ENCODE peak calls at places on chromosome 2, in six cellular contexts. E, F, U, I, R and K are unnamed samples.

GRCh38 chr2:70647873-70648481 is 94.4 kb upstream of the TGFA start:
- DNase-seq in I (peak), U (peak), R (peak), F (peak), E (peak), K (peak)

GRCh38 chr2:129253461-129253812 is 726.0 kb upstream of the RAB6C start:
- DNase-seq in E (peak), U (peak), R (peak), F (no peak), I (peak), K (peak)

GRCh38 chr2:81650048-81650971 is 1345.8 kb upstream of the LRRTM1 start:
- DNase-seq in I (no peak), U (no peak), E (no peak), R (peak), F (peak), K (peak)

GRCh38 chr2:3200420-3200939 is 177.1 kb downstream of the EIPR1 start:
- DNase-seq in F (no peak), E (no peak), U (no peak), R (no peak), I (no peak), K (no peak)

GRCh38 chr2:231933916-231934401 is 7.8 kb upstream of the NPPC start:
- DNase-seq in F (no peak), R (no peak), U (no peak), E (no peak), I (no peak), K (no peak)

GRCh38 chr2:231810905-231811304 is 24.7 kb downstream of the COPS7B start:
- DNase-seq in R (peak), F (peak), I (no peak), U (no peak), E (no peak), K (peak)

GRCh38 chr2:228768818-228769217 is 502.3 kb downstream of the PID1 start:
- DNase-seq in I (no peak), F (peak), U (no peak), E (no peak), R (no peak), K (peak)

GRCh38 chr2:239290618-239291504 is 110.0 kb downstream of the HDAC4 start:
- DNase-seq in R (peak), E (peak), F (no peak), I (no peak), U (no peak), K (peak)

GRCh38 chr2:150410809-150411208 is 76.7 kb downstream of the RND3 start:
- DNase-seq in I (peak), F (peak), E (peak), U (peak), R (peak), K (peak)

GRCh38 chr2:57444731-57445414 is 601.7 kb upstream of the VRK2 start:
- DNase-seq in I (no peak), F (no peak), R (peak), E (no peak), U (no peak), K (peak)

GRCh38 chr2:48886919-48887318 is 131.4 kb upstream of the LHCGR start:
- DNase-seq in F (no peak), R (no peak), E (no peak), U (no peak), I (no peak), K (no peak)

GRCh38 chr2:150438654-150439053 is 48.8 kb downstream of the RND3 start:
- DNase-seq in E (no peak), R (no peak), F (no peak), I (no peak), U (no peak), K (no peak)

GRCh38 chr2:238945433-238946150 is 97.7 kb downstream of the TWIST2 start:
- DNase-seq in R (peak), I (peak), F (peak), E (no peak), U (peak), K (peak)

GRCh38 chr2:35741556-35741955 is 614.0 kb upstream of the CRIM1 start:
- DNase-seq in I (no peak), R (peak), U (no peak), F (no peak), E (no peak), K (peak)

GRCh38 chr2:159139216-159139933 is 147.1 kb downstream of the WDSUB1 start:
- DNase-seq in F (no peak), R (no peak), U (no peak), I (no peak), E (no peak), K (peak)

GRCh38 chr2:32168513-32168912 is 2.8 kb downstream of the SLC30A6 start:
- DNase-seq in R (no peak), F (no peak), I (no peak), E (no peak), U (no peak), K (no peak)

DNA sequence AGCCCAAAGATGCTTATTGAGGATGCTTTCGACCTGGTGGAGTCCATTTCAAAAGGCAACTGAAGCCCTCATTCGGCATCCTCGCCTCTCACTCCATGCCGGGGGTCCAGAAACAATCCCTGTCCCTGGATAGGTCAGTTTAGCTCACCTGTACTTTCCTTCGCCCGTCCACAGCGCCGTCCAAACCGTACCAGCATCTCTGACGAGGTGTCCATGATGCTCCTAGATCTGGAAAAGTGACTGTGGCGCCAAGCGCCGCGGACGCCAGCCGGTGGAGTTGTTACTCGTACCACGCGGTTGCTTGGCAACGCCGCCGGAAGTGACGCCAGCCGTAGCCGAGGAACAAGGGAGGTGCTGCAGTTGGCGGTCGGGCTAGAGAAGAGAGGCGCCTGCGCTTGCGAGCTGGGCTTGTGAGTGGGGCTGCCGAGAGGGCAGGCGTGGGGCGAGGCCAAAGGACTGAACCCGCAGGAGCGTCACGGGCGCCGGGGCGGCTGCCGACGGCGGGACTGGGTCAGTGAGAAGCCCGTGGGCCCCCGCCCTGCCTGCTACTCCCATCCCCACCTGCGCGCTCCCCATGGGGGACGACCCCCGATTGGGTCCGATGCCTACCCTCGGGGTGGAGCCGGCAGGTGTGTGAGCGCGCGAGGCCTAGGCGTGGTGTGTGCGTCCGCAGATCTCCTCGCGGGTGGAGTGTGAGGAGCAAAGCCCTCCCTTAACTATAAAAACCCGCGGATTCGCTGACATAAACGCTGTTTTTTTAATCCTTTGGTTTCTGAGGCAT is at the start of the genes CFAP210 and PHOSPHO2:
- DNase-seq in F (peak), U (peak), R (peak), E (peak), I (peak), K (peak)
- H2BK120ac ChIP-seq in F (no peak), U (peak), R (no peak), E (no peak), I (no peak), K (peak)

GRCh38 chr2:8432712-8433336 is 249.0 kb upstream of the ID2 start:
- DNase-seq in I (no peak), U (no peak), E (no peak), F (no peak), R (no peak), K (no peak)
- H4K8ac ChIP-seq in I (no peak), U (no peak), E (no peak), F (peak), R (no peak), K (no peak)

DNA sequence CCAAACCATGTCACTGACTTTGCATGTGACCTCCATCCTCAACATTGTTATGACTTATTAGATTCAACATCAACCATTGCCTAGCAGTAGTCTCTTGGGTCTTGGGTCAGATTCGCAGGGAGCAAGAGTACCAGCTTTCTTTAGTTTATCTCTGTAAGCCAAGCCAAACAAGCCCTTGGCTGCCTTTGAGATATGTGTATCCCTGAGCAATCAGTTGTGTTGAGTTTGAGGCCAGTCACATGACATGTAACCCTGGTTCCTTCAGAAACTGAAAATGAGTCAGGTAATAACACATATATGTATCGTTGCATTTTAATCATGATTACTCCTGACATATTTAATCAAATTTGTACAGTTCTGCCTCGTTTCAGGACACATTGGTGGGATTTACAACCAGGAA is 173.3 kb downstream of the PARD3B start:
- DNase-seq in U (no peak), I (no peak), R (no peak), E (no peak), F (no peak), K (no peak)
- H2BK15ac ChIP-seq in U (no peak), I (no peak), R (no peak), E (no peak), F (no peak), K (no peak)

GRCh38 chr2:30232027-30232800 is 880 bp downstream of the LBH start:
- DNase-seq in F (peak), U (peak), E (peak), R (peak), I (no peak), K (peak)
- H2BK120ac ChIP-seq in F (peak), U (no peak), E (peak), R (no peak), I (no peak), K (peak)

GRCh38 chr2:26011609-26011989 is 22.3 kb upstream of the RAB10 start:
- DNase-seq in U (no peak), R (no peak), F (no peak), E (no peak), I (no peak), K (no peak)
- H4K8ac ChIP-seq in U (no peak), R (no peak), F (no peak), E (no peak), I (no peak), K (peak)

DNA sequence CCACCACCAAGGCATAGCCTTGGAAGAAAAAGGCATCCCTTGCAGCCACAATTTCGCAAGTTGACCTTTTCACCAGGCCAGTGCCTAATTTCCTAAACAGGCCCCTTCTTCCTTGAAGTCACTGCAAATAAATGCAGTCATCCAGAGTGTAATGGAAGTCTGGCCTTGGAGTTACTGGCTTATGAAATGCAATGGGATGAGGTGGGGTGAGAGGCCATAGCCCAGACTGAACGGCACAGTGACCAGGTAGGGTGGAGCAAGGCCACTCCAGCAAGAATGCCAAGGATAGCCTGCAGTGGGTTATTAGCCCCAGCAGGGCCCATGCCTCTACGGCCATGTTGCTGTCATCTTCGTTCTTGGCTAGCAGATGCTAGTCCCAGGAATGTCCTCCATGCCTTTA is 68.4 kb downstream of the BCL11A start:
- DNase-seq in F (no peak), U (no peak), R (no peak), E (no peak), I (no peak), K (no peak)
- H2BK15ac ChIP-seq in F (peak), U (no peak), R (no peak), E (no peak), I (peak), K (no peak)